ENCODE peak calls at places on chromosomes 7 and 10, in six cellular contexts. O is trophoblast cell, A is H9, V is mesenchymal stem cell, C is H1, R is IMR-90. D is an unnamed sample.

GRCh38 chr7:151139071-151139521 is 28.4 kb downstream of the GBX1 start:
- DNase-seq in O (no peak), A (no peak), V (no peak), C (no peak), R (no peak), D (no peak)

GRCh38 chr7:98126311-98127142 is 19.9 kb downstream of the LMTK2 start:
- DNase-seq in O (no peak), A (no peak), V (no peak), C (no peak), R (peak; percentile 59), D (no peak)

GRCh38 chr10:12579954-12580858 is 230.9 kb downstream of the CAMK1D start:
- DNase-seq in O (no peak), A (no peak), V (no peak), C (no peak), R (no peak), D (no peak)

GRCh38 chr10:14142631-14143270 is 188.0 kb downstream of the FRMD4A start:
- DNase-seq in O (no peak), A (no peak), V (no peak), C (no peak), R (no peak), D (no peak)

GRCh38 chr7:28405662-28406061 is 6.7 kb upstream of the CREB5 start:
- DNase-seq in O (peak; percentile 36), A (no peak), V (peak; percentile 29), C (no peak), R (peak; percentile 97), D (no peak)

GRCh38 chr10:109934958-109935793 is 11.9 kb upstream of the XPNPEP1 start:
- DNase-seq in O (peak; percentile 53), A (peak; percentile 92), V (peak; percentile 64), C (peak; percentile 73), R (peak; percentile 83), D (peak; percentile 61)

GRCh38 chr10:5413012-5413938 is 918 bp downstream of the NET1 start:
- DNase-seq in O (peak; percentile 6), A (peak; percentile 28), V (peak; percentile 75), C (peak; percentile 48), R (peak; percentile 30), D (peak; percentile 39)

GRCh38 chr10:63115732-63116383 is 17.3 kb upstream of the NRBF2 start:
- DNase-seq in O (peak; percentile 86), A (no peak), V (peak; percentile 74), C (no peak), R (peak; percentile 75), D (peak; percentile 53)

GRCh38 chr10:121041906-121042305 is 190.7 kb downstream of the WDR11 start:
- DNase-seq in O (no peak), A (no peak), V (no peak), C (no peak), R (no peak), D (no peak)

GRCh38 chr10:63521389-63522128 is at the start of gene REEP3:
- DNase-seq in O (peak; percentile 75), A (peak; percentile 80), V (peak; percentile 80), C (peak; percentile 85), R (peak; percentile 75), D (peak; percentile 79)

GRCh38 chr7:18824157-18824556 is 293.3 kb downstream of the TWIST1 start:
- DNase-seq in O (no peak), A (no peak), V (no peak), C (no peak), R (no peak), D (no peak)

GRCh38 chr10:27240891-27241639 is 468 bp upstream of the ACBD5 start:
- DNase-seq in O (peak; percentile 59), A (peak; percentile 55), V (peak; percentile 44), C (peak; percentile 70), R (no peak), D (peak; percentile 47)

GRCh38 chr7:132002343-132002968 is 446.0 kb upstream of the PODXL start:
- DNase-seq in O (no peak), A (no peak), V (no peak), C (no peak), R (no peak), D (no peak)

GRCh38 chr10:102796407-102797176 is 40.6 kb downstream of the CYP17A1 start:
- DNase-seq in O (peak; percentile 35), A (no peak), V (peak; percentile 67), C (no peak), R (peak; percentile 41), D (no peak)

GRCh38 chr10:99851825-99852224 is 69.4 kb downstream of the ABCC2 start:
- DNase-seq in O (no peak), A (no peak), V (no peak), C (no peak), R (no peak), D (no peak)

GRCh38 chr7:12490105-12490688 is 80.3 kb upstream of the SCIN start:
- DNase-seq in O (peak; percentile 71), A (no peak), V (peak; percentile 38), C (no peak), R (peak; percentile 36), D (no peak)

GRCh38 chr7:24139996-24140395 is 144.0 kb upstream of the NPY start:
- DNase-seq in O (no peak), A (no peak), V (no peak), C (no peak), R (no peak), D (no peak)

GRCh38 chr7:1412322-1413261 is 46.7 kb downstream of the MICALL2 start:
- DNase-seq in O (peak; percentile 89), A (peak; percentile 90), V (peak; percentile 73), C (peak; percentile 99), R (peak; percentile 71), D (peak; percentile 90)

GRCh38 chr7:137402535-137403258 is 59.2 kb upstream of the PTN start:
- DNase-seq in O (no peak), A (no peak), V (no peak), C (peak; percentile 50), R (no peak), D (peak; percentile 41)

GRCh38 chr7:29841926-29842671 is 35.8 kb downstream of the WIPF3 start:
- DNase-seq in O (no peak), A (no peak), V (no peak), C (no peak), R (no peak), D (no peak)

GRCh38 chr7:69067397-69067796 is 530.9 kb upstream of the AUTS2 start:
- DNase-seq in O (peak; percentile 20), A (peak; percentile 78), V (no peak), C (peak; percentile 75), R (no peak), D (no peak)

GRCh38 chr7:90210925-90211324 is 615 bp upstream of the STEAP2 start:
- DNase-seq in O (no peak), A (no peak), V (no peak), C (peak; percentile 52), R (no peak), D (no peak)

GRCh38 chr10:28217848-28218247 is 85.0 kb downstream of the MPP7 start:
- DNase-seq in O (peak; percentile 78), A (no peak), V (peak; percentile 58), C (no peak), R (peak; percentile 92), D (no peak)

GRCh38 chr7:119270644-119271043 is 1002.3 kb upstream of the KCND2 start:
- DNase-seq in O (no peak), A (no peak), V (no peak), C (no peak), R (no peak), D (no peak)

GRCh38 chr10:61343781-61344180 is 109.4 kb downstream of the TMEM26 start:
- DNase-seq in O (peak; percentile 47), A (no peak), V (no peak), C (no peak), R (no peak), D (no peak)

GRCh38 chr10:60870803-60871202 is 73.2 kb downstream of the RHOBTB1 start:
- DNase-seq in O (no peak), A (no peak), V (no peak), C (peak; percentile 2), R (no peak), D (no peak)

GRCh38 chr10:78959901-78960300 is 108.9 kb upstream of the ZMIZ1 start:
- DNase-seq in O (no peak), A (no peak), V (no peak), C (no peak), R (peak; percentile 36), D (no peak)

GRCh38 chr7:33903770-33904679 is 1.3 kb upstream of the BMPER start:
- DNase-seq in O (peak; percentile 36), A (peak; percentile 61), V (peak; percentile 66), C (peak; percentile 70), R (peak; percentile 45), D (peak; percentile 54)

GRCh38 chr10:60314306-60314940 is 75.3 kb downstream of the ANK3 start:
- DNase-seq in O (no peak), A (no peak), V (peak; percentile 88), C (no peak), R (peak; percentile 83), D (no peak)

GRCh38 chr10:118978998-118979350 is 50.5 kb upstream of the NANOS1 start:
- DNase-seq in O (no peak), A (peak; percentile 5), V (no peak), C (no peak), R (no peak), D (no peak)
- H3K14ac ChIP-seq in O (no peak overlapping the region), A (no peak overlapping the region), V (no peak overlapping the region), C (no peak overlapping the region), R (no peak overlapping the region), D (no peak overlapping the region)

GRCh38 chr7:8442814-8443304 is 9.4 kb downstream of the NXPH1 start:
- DNase-seq in O (peak; percentile 34), A (peak; percentile 90), V (peak; percentile 62), C (peak; percentile 97), R (no peak), D (peak; percentile 87)
- H3K4ac ChIP-seq in O (no peak overlapping the region), A (no peak overlapping the region), V (no peak overlapping the region), C (no peak overlapping the region), R (no peak overlapping the region), D (no peak overlapping the region)

DNA sequence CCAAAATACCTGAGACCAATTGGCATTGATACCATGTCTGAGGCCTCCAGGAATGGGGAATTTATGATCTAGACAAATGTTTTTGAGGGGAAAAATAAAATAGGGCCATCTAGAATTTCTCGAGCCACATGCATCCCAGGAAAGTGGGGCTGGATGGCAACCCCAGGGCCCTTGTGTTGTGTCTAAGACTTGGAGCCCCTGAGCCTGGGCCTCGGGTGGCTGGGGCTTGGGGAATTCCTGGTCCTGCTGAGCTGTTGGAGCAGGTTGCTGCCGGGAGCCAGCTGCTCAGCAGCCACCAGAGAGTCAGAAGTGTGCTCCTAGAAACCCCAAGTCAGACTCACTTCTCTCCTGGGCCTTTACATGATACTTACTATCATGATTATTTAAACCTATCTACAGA is 172.9 kb downstream of the WDR37 start:
- DNase-seq in O (no peak), A (peak; percentile 24), V (no peak), C (no peak), R (no peak), D (no peak)
- H3K14ac ChIP-seq in O (no peak overlapping the region), A (no peak overlapping the region), V (no peak overlapping the region), C (no peak overlapping the region), R (no peak overlapping the region), D (no peak overlapping the region)

GRCh38 chr7:47539398-47540052 is 42.4 kb downstream of the TNS3 start:
- DNase-seq in O (no peak), A (no peak), V (peak; percentile 99), C (no peak), R (peak; percentile 92), D (no peak)

GRCh38 chr7:47540387-47541093 is 41.4 kb downstream of the TNS3 start:
- DNase-seq in O (no peak), A (no peak), V (peak; percentile 72), C (no peak), R (no peak), D (no peak)

GRCh38 chr7:47540053-47540386 is 41.9 kb downstream of the TNS3 start:
- DNase-seq in O (no peak), A (no peak), V (no peak), C (no peak), R (no peak), D (no peak)

GRCh38 chr7:47537716-47538640 is 43.9 kb downstream of the TNS3 start:
- DNase-seq in O (no peak), A (no peak), V (peak; percentile 72), C (no peak), R (no peak), D (no peak)

GRCh38 chr7:47538846-47539311 is 43.0 kb downstream of the TNS3 start:
- DNase-seq in O (peak; percentile 46), A (no peak), V (no peak), C (no peak), R (no peak), D (no peak)
- H3K4ac ChIP-seq in O (peak overlapping the region; percentile 64), A (no peak overlapping the region), V (peak overlapping the region; percentile 95), C (no peak overlapping the region), R (peak overlapping the region; percentile 42), D (no peak overlapping the region)

D was measured in neuronal stem cell.